ENCODE peak calls at places on chromosome 7, in six cellular contexts. R, O, W, Z, M and B are unnamed samples.

GRCh38 chr7:92634125-92634710 is 44.0 kb upstream of the FAM133B start:
- DNase-seq in M (no peak), R (no peak), W (no peak), Z (no peak), O (no peak), B (no peak)

GRCh38 chr7:104137971-104138370 is 69.8 kb downstream of the ORC5 start:
- DNase-seq in R (peak; percentile 23), M (no peak), Z (no peak), O (no peak), W (no peak), B (no peak)

GRCh38 chr7:51350195-51350896 is 33.7 kb upstream of the COBL start:
- DNase-seq in Z (no peak), M (peak; percentile 51), W (no peak), O (no peak), R (no peak), B (no peak)

GRCh38 chr7:158121441-158122045 is 466.1 kb downstream of the PTPRN2 start:
- DNase-seq in O (no peak), Z (no peak), M (no peak), W (no peak), R (no peak), B (no peak)

GRCh38 chr7:34841326-34841725 is 183.3 kb downstream of the NPSR1 start:
- DNase-seq in O (no peak), R (peak; percentile 32), M (no peak), W (no peak), Z (no peak), B (peak; percentile 65)

GRCh38 chr7:104914427-104914826 is 99.6 kb upstream of the KMT2E start:
- DNase-seq in W (no peak), Z (no peak), O (no peak), R (no peak), M (no peak), B (no peak)

GRCh38 chr7:131505636-131506557 is 50.5 kb downstream of the PODXL start:
- DNase-seq in W (no peak), M (no peak), Z (no peak), O (no peak), R (no peak), B (no peak)

GRCh38 chr7:116955801-116956514 is 2.7 kb downstream of the ST7 start:
- DNase-seq in O (peak; percentile 14), Z (no peak), W (no peak), M (no peak), R (no peak), B (no peak)

GRCh38 chr7:137480824-137481365 is 137.4 kb upstream of the PTN start:
- DNase-seq in W (no peak), O (no peak), Z (no peak), M (no peak), R (no peak), B (no peak)

GRCh38 chr7:155963356-155963755 is 151.1 kb upstream of the SHH start:
- DNase-seq in O (no peak), Z (no peak), W (no peak), R (no peak), M (no peak), B (no peak)

GRCh38 chr7:152521420-152522337 is 85.9 kb upstream of the KMT2C start:
- DNase-seq in W (no peak), O (no peak), Z (no peak), R (no peak), M (no peak), B (peak; percentile 22)

GRCh38 chr7:95213148-95213547 is 111.2 kb downstream of the PON1 start:
- DNase-seq in W (no peak), O (no peak), M (no peak), Z (no peak), R (no peak), B (no peak)

GRCh38 chr7:129780257-129781127 is 169.0 kb downstream of the NRF1 start:
- DNase-seq in M (peak; percentile 75), Z (peak; percentile 95), R (peak; percentile 48), O (no peak), W (peak; percentile 92), B (peak; percentile 98)

GRCh38 chr7:149799397-149800168 is 26.2 kb upstream of the ZNF467 start:
- DNase-seq in R (peak; percentile 31), O (peak; percentile 12), M (no peak), W (no peak), Z (peak; percentile 60), B (peak; percentile 73)

GRCh38 chr7:19489162-19489820 is 219.5 kb downstream of the POLR1F start:
- DNase-seq in Z (peak; percentile 3), R (no peak), O (no peak), W (peak; percentile 10), M (no peak), B (no peak)

GRCh38 chr7:155465761-155466141 is 7.8 kb downstream of the EN2 start:
- DNase-seq in W (no peak), Z (no peak), O (no peak), R (no peak), M (no peak), B (no peak)

GRCh38 chr7:2006921-2007381 is 225.8 kb downstream of the MAD1L1 start:
- DNase-seq in M (no peak), W (peak; percentile 43), Z (peak; percentile 9), R (no peak), O (no peak), B (no peak)

GRCh38 chr7:95901006-95901405 is 128.7 kb downstream of the DYNC1I1 start:
- DNase-seq in R (no peak), W (no peak), Z (no peak), M (no peak), O (no peak), B (no peak)

GRCh38 chr7:130732980-130733865 is 784 bp downstream of the KLF14 start:
- DNase-seq in W (peak; percentile 50), Z (peak; percentile 59), O (no peak), M (peak; percentile 8), R (no peak), B (peak; percentile 72)

GRCh38 chr7:30366606-30367005 is 82.2 kb downstream of the ZNRF2 start:
- DNase-seq in W (no peak), R (no peak), Z (no peak), M (no peak), O (no peak), B (no peak)

GRCh38 chr7:31311465-31312074 is 29.0 kb downstream of the NEUROD6 start:
- DNase-seq in W (no peak), Z (no peak), R (no peak), M (no peak), O (no peak), B (no peak)

GRCh38 chr7:158560386-158560785 is 27.2 kb downstream of the PTPRN2 start:
- DNase-seq in W (no peak), Z (no peak), O (no peak), M (no peak), R (no peak), B (no peak)

GRCh38 chr7:26279405-26279804 is 12.3 kb upstream of the SNX10 start:
- DNase-seq in R (no peak), M (no peak), Z (no peak), O (no peak), W (no peak), B (no peak)

GRCh38 chr7:42494199-42494710 is 257.2 kb upstream of the GLI3 start:
- DNase-seq in W (no peak), O (no peak), Z (no peak), M (no peak), R (no peak), B (no peak)
- H3K27ac ChIP-seq in W (peak overlapping the region; percentile 70), O (peak overlapping the region; percentile 84), Z (no peak overlapping the region), M (no peak overlapping the region), R (no peak overlapping the region), B (no peak overlapping the region)

GRCh38 chr7:44461387-44461786 is 29.1 kb downstream of the NUDCD3 start:
- DNase-seq in W (no peak), M (no peak), R (no peak), O (no peak), Z (no peak), B (no peak)

GRCh38 chr7:44465490-44465889 is 25.0 kb downstream of the NUDCD3 start:
- DNase-seq in W (no peak), O (no peak), M (no peak), Z (no peak), R (no peak), B (no peak)

GRCh38 chr7:44455155-44455554 is 35.3 kb downstream of the NUDCD3 start:
- DNase-seq in Z (no peak), R (no peak), O (no peak), W (no peak), M (no peak), B (no peak)

GRCh38 chr7:44463169-44463808 is 27.2 kb downstream of the NUDCD3 start:
- DNase-seq in R (no peak), O (no peak), W (no peak), M (no peak), Z (no peak), B (no peak)

DNA sequence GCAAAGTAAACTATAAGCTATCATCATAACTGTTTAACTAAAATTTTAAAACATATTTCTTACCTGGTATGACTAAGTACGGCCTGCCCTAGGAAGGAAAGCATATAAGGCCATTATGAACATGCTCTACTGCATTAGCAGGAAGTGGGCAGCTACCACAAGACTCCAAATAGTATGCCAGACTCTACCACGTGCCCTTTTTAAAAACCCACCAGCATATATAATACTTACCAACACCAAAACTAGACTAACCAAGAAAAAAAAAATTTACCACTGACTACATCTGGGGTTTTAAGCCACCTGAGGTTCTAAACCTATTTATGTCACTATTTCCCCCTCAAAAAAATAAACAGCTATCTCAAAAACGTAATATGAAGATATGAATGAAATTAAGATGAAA is 30.1 kb downstream of the NUDCD3 start:
- DNase-seq in O (no peak), R (no peak), Z (no peak), W (no peak), M (no peak), B (no peak)
- H3K4me3 ChIP-seq in O (no peak overlapping the region), R (no peak overlapping the region), Z (no peak overlapping the region), W (no peak overlapping the region), M (no peak overlapping the region), B (no peak overlapping the region)

GRCh38 chr7:80499350-80499955 is 12.4 kb downstream of the GNAT3 start:
- DNase-seq in O (peak; percentile 16), M (peak; percentile 87), W (peak; percentile 48), R (no peak), Z (peak; percentile 13), B (no peak)
- H3K27ac ChIP-seq in O (peak overlapping the region; percentile 74), M (peak overlapping the region; percentile 85), W (peak overlapping the region; percentile 28), R (no peak overlapping the region), Z (no peak overlapping the region), B (no peak overlapping the region)

GRCh38 chr7:73740771-73741170 is 2.2 kb upstream of the ABHD11 start:
- DNase-seq in O (no peak), Z (no peak), R (no peak), W (no peak), M (no peak), B (no peak)

GRCh38 chr7:73741600-73741999 is 3.0 kb upstream of the ABHD11 start:
- DNase-seq in Z (no peak), R (no peak), M (no peak), W (no peak), O (no peak), B (peak; percentile 31)

GRCh38 chr7:73740212-73740611 is 1.6 kb upstream of the ABHD11 start:
- DNase-seq in Z (no peak), M (no peak), R (no peak), W (no peak), O (no peak), B (no peak)

GRCh38 chr7:73742753-73743641 is 4.4 kb upstream of the ABHD11 start:
- DNase-seq in W (peak; percentile 96), Z (peak; percentile 99), O (no peak), R (peak; percentile 87), M (peak; percentile 96), B (peak; percentile 76)

DNA sequence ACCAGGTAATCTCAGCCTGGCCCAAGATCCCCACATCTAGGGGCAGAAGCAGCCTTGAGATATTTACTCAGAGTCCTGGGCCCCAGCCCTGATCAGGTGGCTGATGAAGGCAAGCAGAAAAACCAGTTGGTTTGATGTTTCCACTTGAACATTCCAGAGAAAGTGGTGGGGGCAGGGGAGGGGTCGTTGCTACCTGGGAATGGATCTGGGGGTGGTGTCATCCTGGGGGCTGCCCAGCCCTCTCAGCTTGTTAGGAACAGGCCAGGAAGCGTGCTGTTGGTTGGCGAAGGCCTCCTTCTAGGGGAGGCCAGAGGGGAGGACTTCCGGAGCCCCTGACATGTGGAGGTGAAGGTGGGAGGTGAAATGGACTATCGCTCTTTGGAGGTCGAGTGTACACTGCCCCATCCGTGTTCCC is 3.7 kb upstream of the ABHD11 start:
- DNase-seq in W (peak; percentile 68), Z (peak; percentile 61), R (no peak), O (no peak), M (no peak), B (no peak)
- H3K4me3 ChIP-seq in W (no peak overlapping the region), Z (peak overlapping the region; percentile 6), R (no peak overlapping the region), O (no peak overlapping the region), M (peak overlapping the region; percentile 31), B (no peak overlapping the region)